ENCODE peak calls at places on chromosomes 7 and 10, in eight cellular contexts. One of them, this sample, is unnamed.

GRCh38 chr7:24657980-24658379 is 84.7 kb downstream of the PALS2 start:
- DNase-seq in heart left ventricle: no peak
- DNase-seq in right atrium auricular region: no peak
- DNase-seq in BE2C: no peak
- DNase-seq in AG04450: no peak
- DNase-seq in neuronal stem cell: no peak
- DNase-seq in heart right ventricle: no peak
- DNase-seq in GM23338: no peak
- DNase-seq in this sample: no peak

GRCh38 chr7:67512481-67512880 is 515.8 kb downstream of the TYW1 start:
- DNase-seq in GM23338: no peak
- DNase-seq in heart right ventricle: no peak
- DNase-seq in heart left ventricle: no peak
- DNase-seq in neuronal stem cell: no peak
- DNase-seq in AG04450: no peak
- DNase-seq in right atrium auricular region: no peak
- DNase-seq in BE2C: no peak
- DNase-seq in this sample: no peak

GRCh38 chr10:106474891-106475290 is 689.6 kb downstream of the SORCS1 start:
- DNase-seq in BE2C: no peak
- DNase-seq in heart right ventricle: no peak
- DNase-seq in right atrium auricular region: no peak
- DNase-seq in GM23338: no peak
- DNase-seq in heart left ventricle: no peak
- DNase-seq in neuronal stem cell: no peak
- DNase-seq in AG04450: no peak
- DNase-seq in this sample: no peak

GRCh38 chr7:26372211-26372610 is 80.5 kb downstream of the SNX10 start:
- DNase-seq in AG04450: no peak
- DNase-seq in heart left ventricle: no peak
- DNase-seq in right atrium auricular region: no peak
- DNase-seq in heart right ventricle: no peak
- DNase-seq in neuronal stem cell: no peak
- DNase-seq in BE2C: no peak
- DNase-seq in GM23338: no peak
- DNase-seq in this sample: no peak

GRCh38 chr7:88226886-88227516 is 7.2 kb upstream of the SRI start:
- DNase-seq in AG04450: peak; percentile 18
- DNase-seq in GM23338: no peak
- DNase-seq in heart left ventricle: no peak
- DNase-seq in neuronal stem cell: no peak
- DNase-seq in BE2C: no peak
- DNase-seq in heart right ventricle: no peak
- DNase-seq in right atrium auricular region: no peak
- DNase-seq in this sample: no peak

GRCh38 chr10:73865459-73866442 is 8.6 kb downstream of the CAMK2G start:
- DNase-seq in BE2C: no peak
- DNase-seq in heart right ventricle: peak; percentile 47
- DNase-seq in heart left ventricle: peak; percentile 63
- DNase-seq in AG04450: no peak
- DNase-seq in right atrium auricular region: no peak
- DNase-seq in neuronal stem cell: no peak
- DNase-seq in GM23338: no peak
- DNase-seq in this sample: peak; percentile 69

GRCh38 chr7:1749864-1750466 is 79.9 kb downstream of the ELFN1 start:
- DNase-seq in heart left ventricle: peak; percentile 62
- DNase-seq in neuronal stem cell: no peak
- DNase-seq in heart right ventricle: peak; percentile 57
- DNase-seq in AG04450: no peak
- DNase-seq in right atrium auricular region: no peak
- DNase-seq in BE2C: no peak
- DNase-seq in GM23338: no peak
- DNase-seq in this sample: peak; percentile 54

GRCh38 chr10:17025444-17026295 is 103.9 kb downstream of the CUBN start:
- DNase-seq in BE2C: no peak
- DNase-seq in heart right ventricle: no peak
- DNase-seq in AG04450: peak; percentile 91
- DNase-seq in neuronal stem cell: no peak
- DNase-seq in heart left ventricle: no peak
- DNase-seq in GM23338: no peak
- DNase-seq in right atrium auricular region: peak; percentile 89
- DNase-seq in this sample: peak; percentile 72

GRCh38 chr10:124353896-124354295 is 64.8 kb downstream of the OAT start:
- DNase-seq in neuronal stem cell: no peak
- DNase-seq in heart right ventricle: no peak
- DNase-seq in right atrium auricular region: no peak
- DNase-seq in BE2C: no peak
- DNase-seq in heart left ventricle: no peak
- DNase-seq in AG04450: no peak
- DNase-seq in GM23338: no peak
- DNase-seq in this sample: no peak

GRCh38 chr7:87599336-87599735 is 1.3 kb downstream of the ABCB1 start:
- DNase-seq in GM23338: no peak
- DNase-seq in heart right ventricle: no peak
- DNase-seq in right atrium auricular region: no peak
- DNase-seq in heart left ventricle: no peak
- DNase-seq in AG04450: no peak
- DNase-seq in BE2C: peak; percentile 64
- DNase-seq in neuronal stem cell: no peak
- DNase-seq in this sample: no peak

GRCh38 chr7:18450021-18450420 is 45.5 kb upstream of the HDAC9 start:
- DNase-seq in AG04450: no peak
- DNase-seq in BE2C: no peak
- DNase-seq in GM23338: no peak
- DNase-seq in right atrium auricular region: no peak
- DNase-seq in neuronal stem cell: no peak
- DNase-seq in heart right ventricle: no peak
- DNase-seq in heart left ventricle: no peak
- DNase-seq in this sample: no peak

GRCh38 chr10:107118866-107119265 is 45.6 kb downstream of the SORCS1 start:
- DNase-seq in BE2C: no peak
- DNase-seq in right atrium auricular region: no peak
- DNase-seq in AG04450: no peak
- DNase-seq in GM23338: no peak
- DNase-seq in neuronal stem cell: no peak
- DNase-seq in heart left ventricle: no peak
- DNase-seq in heart right ventricle: no peak
- DNase-seq in this sample: no peak

GRCh38 chr10:121654021-121654545 is 55.8 kb upstream of the FGFR2 start:
- DNase-seq in GM23338: no peak
- DNase-seq in heart left ventricle: no peak
- DNase-seq in AG04450: no peak
- DNase-seq in BE2C: no peak
- DNase-seq in heart right ventricle: no peak
- DNase-seq in right atrium auricular region: no peak
- DNase-seq in neuronal stem cell: no peak
- DNase-seq in this sample: no peak

GRCh38 chr10:79979973-79980687 is 31.2 kb upstream of the SFTPD start:
- DNase-seq in right atrium auricular region: no peak
- DNase-seq in AG04450: no peak
- DNase-seq in GM23338: peak; percentile 3
- DNase-seq in heart left ventricle: no peak
- DNase-seq in heart right ventricle: no peak
- DNase-seq in neuronal stem cell: no peak
- DNase-seq in BE2C: no peak
- DNase-seq in this sample: no peak

GRCh38 chr7:34755008-34755407 is 97.0 kb downstream of the NPSR1 start:
- DNase-seq in heart right ventricle: no peak
- DNase-seq in heart left ventricle: no peak
- DNase-seq in right atrium auricular region: no peak
- DNase-seq in BE2C: no peak
- DNase-seq in neuronal stem cell: no peak
- DNase-seq in GM23338: no peak
- DNase-seq in AG04450: no peak
- DNase-seq in this sample: no peak

GRCh38 chr10:29668628-29669027 is 33.9 kb upstream of the SVIL start:
- DNase-seq in heart left ventricle: no peak
- DNase-seq in neuronal stem cell: no peak
- DNase-seq in AG04450: no peak
- DNase-seq in BE2C: no peak
- DNase-seq in GM23338: no peak
- DNase-seq in right atrium auricular region: no peak
- DNase-seq in heart right ventricle: no peak
- DNase-seq in this sample: no peak

GRCh38 chr7:84714765-84715164 is 472.1 kb downstream of the SEMA3D start:
- DNase-seq in neuronal stem cell: no peak
- DNase-seq in GM23338: no peak
- DNase-seq in right atrium auricular region: no peak
- DNase-seq in BE2C: no peak
- DNase-seq in heart left ventricle: no peak
- DNase-seq in heart right ventricle: no peak
- DNase-seq in AG04450: no peak
- DNase-seq in this sample: no peak

GRCh38 chr10:119235381-119235780 is 28.0 kb downstream of the GRK5 start:
- DNase-seq in right atrium auricular region: no peak
- DNase-seq in BE2C: no peak
- DNase-seq in AG04450: no peak
- DNase-seq in heart left ventricle: peak; percentile 66
- DNase-seq in heart right ventricle: peak; percentile 62
- DNase-seq in neuronal stem cell: no peak
- DNase-seq in GM23338: no peak
- DNase-seq in this sample: no peak

GRCh38 chr7:4886671-4887070 is 3.2 kb upstream of the RADIL start:
- DNase-seq in AG04450: no peak
- DNase-seq in heart left ventricle: no peak
- DNase-seq in GM23338: no peak
- DNase-seq in heart right ventricle: no peak
- DNase-seq in neuronal stem cell: no peak
- DNase-seq in BE2C: no peak
- DNase-seq in right atrium auricular region: no peak
- DNase-seq in this sample: no peak

GRCh38 chr10:2244476-2244875 is 507.2 kb upstream of the ADARB2 start:
- DNase-seq in heart left ventricle: no peak
- DNase-seq in BE2C: no peak
- DNase-seq in heart right ventricle: no peak
- DNase-seq in neuronal stem cell: no peak
- DNase-seq in right atrium auricular region: no peak
- DNase-seq in GM23338: no peak
- DNase-seq in AG04450: no peak
- DNase-seq in this sample: no peak

GRCh38 chr10:97546441-97547340 is 25.9 kb upstream of the ANKRD2 start:
- DNase-seq in neuronal stem cell: no peak
- DNase-seq in right atrium auricular region: no peak
- DNase-seq in BE2C: no peak
- DNase-seq in heart left ventricle: no peak
- DNase-seq in heart right ventricle: no peak
- DNase-seq in GM23338: no peak
- DNase-seq in AG04450: no peak
- DNase-seq in this sample: no peak

GRCh38 chr7:25012254-25012653 is 32.3 kb upstream of the OSBPL3 start:
- DNase-seq in BE2C: no peak
- DNase-seq in neuronal stem cell: no peak
- DNase-seq in right atrium auricular region: no peak
- DNase-seq in AG04450: no peak
- DNase-seq in heart right ventricle: no peak
- DNase-seq in heart left ventricle: no peak
- DNase-seq in GM23338: no peak
- DNase-seq in this sample: no peak

GRCh38 chr7:10455936-10456335 is 517.7 kb upstream of the PHF14 start:
- DNase-seq in heart right ventricle: no peak
- DNase-seq in BE2C: no peak
- DNase-seq in right atrium auricular region: no peak
- DNase-seq in neuronal stem cell: no peak
- DNase-seq in AG04450: no peak
- DNase-seq in GM23338: no peak
- DNase-seq in heart left ventricle: no peak
- DNase-seq in this sample: no peak

DNA sequence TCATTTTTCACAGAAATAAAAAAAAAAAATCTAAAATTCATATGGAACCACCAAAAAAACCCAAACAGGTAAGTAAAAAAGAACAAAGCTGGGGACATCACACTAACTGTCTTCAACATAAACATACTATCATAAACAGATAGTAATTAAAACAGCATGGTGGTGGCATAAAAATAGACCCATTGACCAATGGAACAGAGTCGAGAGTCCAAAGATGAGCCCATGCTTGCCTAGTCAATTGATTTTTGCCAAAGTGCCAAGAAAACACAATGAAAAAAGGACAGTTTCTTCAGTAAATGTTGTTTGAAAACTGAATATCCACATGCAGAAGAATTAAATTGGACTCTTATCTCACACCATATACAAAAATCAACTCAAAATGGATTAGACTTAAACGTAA is 513.2 kb upstream of the PHF14 start:
- DNase-seq in BE2C: no peak
- DNase-seq in right atrium auricular region: no peak
- DNase-seq in heart left ventricle: no peak
- DNase-seq in AG04450: no peak
- DNase-seq in neuronal stem cell: no peak
- DNase-seq in GM23338: no peak
- DNase-seq in heart right ventricle: no peak
- DNase-seq in this sample: no peak
- H3K4me3 ChIP-seq in BE2C: no peak overlapping the region
- H3K4me3 ChIP-seq in right atrium auricular region: no peak overlapping the region
- H3K4me3 ChIP-seq in heart left ventricle: no peak overlapping the region
- H3K4me3 ChIP-seq in AG04450: no peak overlapping the region
- H3K4me3 ChIP-seq in neuronal stem cell: no peak overlapping the region
- H3K4me3 ChIP-seq in GM23338: no peak overlapping the region
- H3K4me3 ChIP-seq in heart right ventricle: no peak overlapping the region
- H3K4me3 ChIP-seq in this sample: no peak overlapping the region

GRCh38 chr10:83935911-83936310 is 203.4 kb upstream of the GHITM start:
- DNase-seq in GM23338: no peak
- DNase-seq in heart left ventricle: no peak
- DNase-seq in BE2C: peak; percentile 62
- DNase-seq in heart right ventricle: no peak
- DNase-seq in neuronal stem cell: no peak
- DNase-seq in AG04450: no peak
- DNase-seq in right atrium auricular region: no peak
- DNase-seq in this sample: no peak
- H3K4me3 ChIP-seq in GM23338: no peak overlapping the region
- H3K4me3 ChIP-seq in heart left ventricle: no peak overlapping the region
- H3K4me3 ChIP-seq in BE2C: no peak overlapping the region
- H3K4me3 ChIP-seq in heart right ventricle: no peak overlapping the region
- H3K4me3 ChIP-seq in neuronal stem cell: no peak overlapping the region
- H3K4me3 ChIP-seq in AG04450: no peak overlapping the region
- H3K4me3 ChIP-seq in right atrium auricular region: no peak overlapping the region
- H3K4me3 ChIP-seq in this sample: no peak overlapping the region

DNA sequence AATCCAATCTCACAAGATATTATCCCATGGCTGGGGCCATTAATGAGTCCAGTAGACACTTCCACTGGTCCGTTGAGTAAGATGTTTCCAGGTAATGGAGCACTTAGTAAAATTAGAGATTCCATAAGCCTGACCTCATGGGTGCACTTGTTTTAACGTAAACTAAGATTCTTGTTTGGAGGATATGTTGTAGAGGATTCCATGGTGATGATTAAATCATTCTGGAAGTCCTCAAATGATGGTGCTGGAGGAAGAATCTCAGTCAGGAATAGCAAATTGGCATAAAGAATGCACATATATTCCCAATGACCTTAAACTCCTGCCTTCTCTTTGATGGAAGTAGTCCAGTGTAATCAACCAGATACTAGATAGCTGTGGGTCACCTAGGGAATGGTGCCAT is 161.9 kb upstream of the PCLO start:
- DNase-seq in BE2C: no peak
- DNase-seq in neuronal stem cell: no peak
- DNase-seq in heart right ventricle: no peak
- DNase-seq in AG04450: no peak
- DNase-seq in heart left ventricle: no peak
- DNase-seq in GM23338: no peak
- DNase-seq in right atrium auricular region: no peak
- DNase-seq in this sample: no peak
- H3K4me3 ChIP-seq in BE2C: no peak overlapping the region
- H3K4me3 ChIP-seq in neuronal stem cell: no peak overlapping the region
- H3K4me3 ChIP-seq in heart right ventricle: no peak overlapping the region
- H3K4me3 ChIP-seq in AG04450: no peak overlapping the region
- H3K4me3 ChIP-seq in heart left ventricle: no peak overlapping the region
- H3K4me3 ChIP-seq in GM23338: no peak overlapping the region
- H3K4me3 ChIP-seq in right atrium auricular region: no peak overlapping the region
- H3K4me3 ChIP-seq in this sample: no peak overlapping the region

GRCh38 chr7:93138576-93138975 is 9.6 kb downstream of the SAMD9L start:
- DNase-seq in heart left ventricle: no peak
- DNase-seq in heart right ventricle: no peak
- DNase-seq in BE2C: no peak
- DNase-seq in AG04450: no peak
- DNase-seq in GM23338: no peak
- DNase-seq in neuronal stem cell: no peak
- DNase-seq in right atrium auricular region: no peak
- DNase-seq in this sample: no peak
- H3K4me3 ChIP-seq in heart left ventricle: no peak overlapping the region
- H3K4me3 ChIP-seq in heart right ventricle: no peak overlapping the region
- H3K4me3 ChIP-seq in BE2C: no peak overlapping the region
- H3K4me3 ChIP-seq in AG04450: no peak overlapping the region
- H3K4me3 ChIP-seq in GM23338: no peak overlapping the region
- H3K4me3 ChIP-seq in neuronal stem cell: no peak overlapping the region
- H3K4me3 ChIP-seq in right atrium auricular region: no peak overlapping the region
- H3K4me3 ChIP-seq in this sample: no peak overlapping the region